ENCODE peak calls at places on chromosomes 4 and X, in four cellular contexts. Q, X, K and I are unnamed samples.

GRCh38 chr4:46179356-46179755 is 55.5 kb upstream of the GABRG1 start:
- DNase-seq in Q (no peak), X (no peak), K (no peak), I (no peak)

GRCh38 chrX:40199704-40200103 is 101.9 kb upstream of the BCOR start:
- DNase-seq in Q (no peak), X (no peak), K (no peak), I (no peak)

GRCh38 chrX:3244955-3245354 is 101.5 kb downstream of the MXRA5 start:
- DNase-seq in Q (no peak), X (no peak), K (no peak), I (no peak)

GRCh38 chr4:84596826-84597225 is 13.9 kb downstream of the CDS1 start:
- DNase-seq in Q (no peak), X (no peak), K (no peak), I (no peak)

GRCh38 chrX:102934624-102935023 is 2.4 kb upstream of the RAB40AL start:
- DNase-seq in Q (no peak), X (peak; percentile 15), K (peak; percentile 39), I (peak; percentile 25)

GRCh38 chr4:132344924-132345828 is 803.9 kb upstream of the PCDH10 start:
- DNase-seq in Q (no peak), X (no peak), K (no peak), I (no peak)

GRCh38 chr4:65789850-65790249 is 119.6 kb upstream of the EPHA5 start:
- DNase-seq in Q (no peak), X (no peak), K (no peak), I (no peak)

GRCh38 chr4:37531156-37531555 is 155.0 kb downstream of the RELL1 start:
- DNase-seq in Q (no peak), X (no peak), K (no peak), I (no peak)